ENCODE peak calls at places on chromosomes 4 and X, in five cellular contexts. N, R, B, W and I are unnamed samples.

GRCh38 chr4:168664242-168664897 is 167.5 kb downstream of the PALLD start:
- DNase-seq in B (no peak), N (no peak), R (peak; percentile 76), W (peak; percentile 33), I (no peak)

GRCh38 chrX:153851981-153852380 is 21.6 kb upstream of the PDZD4 start:
- DNase-seq in N (no peak), B (no peak), R (no peak), W (no peak), I (no peak)

GRCh38 chr4:149754526-149754925 is 61.1 kb downstream of the IQCM start:
- DNase-seq in N (no peak), R (peak; percentile 26), B (no peak), W (peak; percentile 33), I (no peak)

GRCh38 chr4:114180481-114180880 is 201.0 kb upstream of the ARSJ start:
- DNase-seq in N (peak; percentile 19), R (no peak), W (peak; percentile 83), B (peak; percentile 15), I (peak; percentile 67)

GRCh38 chr4:126221717-126222116 is 907.0 kb downstream of the FAT4 start:
- DNase-seq in B (no peak), R (no peak), W (no peak), N (no peak), I (no peak)

GRCh38 chr4:38230121-38230728 is 270.0 kb downstream of the PTTG2 start:
- DNase-seq in W (no peak), N (no peak), B (no peak), R (peak; percentile 59), I (no peak)

GRCh38 chrX:31147175-31147574 is 75.3 kb upstream of the FTHL17 start:
- DNase-seq in B (no peak), R (no peak), W (no peak), N (no peak), I (no peak)

GRCh38 chr4:102390438-102390837 is 45.2 kb upstream of the SLC39A8 start:
- DNase-seq in W (peak; percentile 70), B (no peak), N (no peak), R (peak; percentile 90), I (no peak)

GRCh38 chr4:132737344-132737743 is 411.8 kb upstream of the PCDH10 start:
- DNase-seq in R (no peak), W (no peak), B (no peak), N (no peak), I (no peak)

GRCh38 chr4:104749062-104749461 is 254.4 kb upstream of the CXXC4 start:
- DNase-seq in N (no peak), B (no peak), R (no peak), W (no peak), I (no peak)

GRCh38 chr4:16569790-16570189 is 328.7 kb downstream of the LDB2 start:
- DNase-seq in W (no peak), N (no peak), R (no peak), B (no peak), I (no peak)

GRCh38 chr4:113761682-113762060 is at the start of gene CAMK2D:
- DNase-seq in B (peak; percentile 89), W (peak; percentile 82), N (peak; percentile 92), R (peak; percentile 85), I (peak; percentile 92)

GRCh38 chr4:71195932-71196331 is 142.9 kb upstream of the SLC4A4 start:
- DNase-seq in B (no peak), W (peak; percentile 80), N (no peak), R (no peak), I (no peak)

GRCh38 chr4:74157116-74157742 is 689 bp upstream of the MTHFD2L start:
- DNase-seq in B (no peak), W (peak; percentile 68), R (no peak), N (no peak), I (no peak)

GRCh38 chrX:68833855-68834331 is 5.1 kb downstream of the EFNB1 start:
- DNase-seq in W (no peak), B (no peak), N (no peak), R (peak; percentile 71), I (no peak)

DNA sequence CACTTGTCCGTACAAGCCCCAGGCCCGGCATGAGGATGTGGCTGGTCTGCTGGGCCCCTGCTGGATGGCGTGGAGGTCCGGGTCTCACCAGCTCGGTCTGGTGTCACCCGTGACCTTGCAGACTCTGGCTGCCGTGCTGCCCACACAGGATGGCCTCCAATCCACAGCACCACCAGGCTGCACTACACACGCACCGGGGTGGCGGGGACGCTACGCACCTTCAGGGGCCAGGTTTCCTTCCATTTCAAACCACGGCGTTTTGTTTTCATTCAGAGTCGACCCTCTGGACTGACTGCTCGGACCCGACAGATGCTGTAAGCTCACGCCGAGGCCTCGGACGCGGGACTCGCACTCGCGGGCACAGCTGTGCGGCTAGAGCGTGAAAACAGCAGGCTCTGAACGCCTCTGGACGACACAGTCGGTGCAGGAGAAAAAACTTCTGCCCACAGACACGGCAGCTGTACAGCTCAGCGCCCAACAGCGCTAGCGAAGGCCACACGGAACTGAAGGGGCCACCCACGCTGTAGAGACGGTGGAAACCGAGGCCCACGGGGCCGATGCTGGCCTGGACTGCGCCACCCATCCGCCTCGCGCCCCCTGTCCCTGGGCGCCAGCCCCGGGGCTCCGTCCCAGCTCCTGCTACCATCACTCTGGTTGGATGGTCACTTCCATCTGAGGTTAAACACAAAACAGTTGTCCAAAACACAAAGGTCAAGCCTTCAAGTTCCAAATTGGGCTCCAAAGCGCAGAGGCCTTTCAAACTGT is 40.0 kb downstream of the FAM53A start:
- DNase-seq in N (no peak), R (no peak), B (no peak), W (no peak), I (no peak)
- H3K4me3 ChIP-seq in N (no peak overlapping the region), R (no peak overlapping the region), B (no peak overlapping the region), W (no peak overlapping the region), I (no peak overlapping the region)

DNA sequence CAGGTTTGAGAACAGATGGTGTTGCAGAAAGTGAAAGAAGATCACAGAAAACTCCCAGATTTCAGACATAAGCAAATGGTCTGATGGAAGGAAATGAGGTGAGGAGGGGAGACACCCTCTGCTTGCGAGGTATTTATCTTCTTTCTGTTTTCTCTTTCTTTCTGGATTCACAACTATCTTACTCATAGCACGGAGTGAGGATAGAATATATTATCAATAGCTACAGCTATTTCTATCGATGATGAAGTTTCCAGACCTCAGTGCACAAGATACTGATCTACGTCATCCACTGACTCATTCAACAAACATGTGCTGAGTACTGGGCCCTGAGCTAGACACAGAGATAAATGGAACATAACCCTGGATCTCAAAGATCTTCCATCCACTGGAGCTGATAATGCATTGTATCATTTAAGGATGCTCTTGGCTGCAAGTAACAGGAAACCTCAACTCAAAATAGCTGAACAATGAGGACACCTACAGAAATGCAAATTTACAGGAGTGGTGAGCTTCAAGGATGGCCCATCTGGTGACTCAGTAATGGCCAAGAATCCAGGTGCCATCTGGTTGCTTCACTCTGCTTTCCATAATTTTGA is 21.2 kb downstream of the SLC2A9 start:
- DNase-seq in R (peak; percentile 75), W (no peak), N (no peak), B (no peak), I (no peak)
- H3K4me3 ChIP-seq in R (no peak overlapping the region), W (no peak overlapping the region), N (no peak overlapping the region), B (no peak overlapping the region), I (no peak overlapping the region)

DNA sequence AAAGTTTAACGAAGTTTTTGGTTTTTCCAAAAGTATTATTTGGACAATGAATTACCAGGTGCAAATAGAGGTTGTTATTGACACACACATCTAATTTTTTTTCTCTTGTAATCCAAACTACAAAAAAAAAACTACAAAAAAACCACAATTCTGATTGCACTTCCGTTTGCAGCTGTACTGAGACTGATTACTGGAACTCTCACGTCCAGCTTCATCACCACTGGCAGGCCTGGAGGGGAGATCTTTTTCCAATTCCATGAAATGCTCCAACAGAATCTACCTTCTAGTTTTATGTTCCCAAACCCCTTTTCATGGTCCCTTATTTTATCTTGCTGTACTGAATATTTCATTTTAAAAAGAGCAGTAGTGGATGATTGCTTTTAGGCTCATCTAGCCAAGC is 1118.3 kb downstream of the C4orf33 start:
- DNase-seq in B (no peak), W (no peak), N (no peak), R (no peak), I (no peak)
- H3K4me3 ChIP-seq in B (no peak overlapping the region), W (no peak overlapping the region), N (no peak overlapping the region), R (no peak overlapping the region), I (no peak overlapping the region)

GRCh38 chrX:118943102-118943501 is 31.3 kb upstream of the LONRF3 start:
- DNase-seq in N (no peak), B (no peak), R (no peak), W (no peak), I (no peak)
- H3K4me3 ChIP-seq in N (no peak overlapping the region), B (no peak overlapping the region), R (no peak overlapping the region), W (no peak overlapping the region), I (no peak overlapping the region)

GRCh38 chr4:4860381-4860802 is 927 bp downstream of the MSX1 start:
- DNase-seq in N (no peak), W (no peak), B (no peak), R (no peak), I (no peak)

GRCh38 chr4:4862665-4863482 is 3.4 kb downstream of the MSX1 start:
- DNase-seq in B (no peak), R (no peak), N (no peak), W (no peak), I (no peak)

GRCh38 chr4:4860803-4861591 is 1.5 kb downstream of the MSX1 start:
- DNase-seq in N (peak; percentile 69), R (no peak), B (peak; percentile 37), W (peak; percentile 77), I (no peak)

GRCh38 chr4:4859799-4860380 is 425 bp downstream of the MSX1 start:
- DNase-seq in W (peak; percentile 66), B (no peak), R (no peak), N (no peak), I (no peak)

DNA sequence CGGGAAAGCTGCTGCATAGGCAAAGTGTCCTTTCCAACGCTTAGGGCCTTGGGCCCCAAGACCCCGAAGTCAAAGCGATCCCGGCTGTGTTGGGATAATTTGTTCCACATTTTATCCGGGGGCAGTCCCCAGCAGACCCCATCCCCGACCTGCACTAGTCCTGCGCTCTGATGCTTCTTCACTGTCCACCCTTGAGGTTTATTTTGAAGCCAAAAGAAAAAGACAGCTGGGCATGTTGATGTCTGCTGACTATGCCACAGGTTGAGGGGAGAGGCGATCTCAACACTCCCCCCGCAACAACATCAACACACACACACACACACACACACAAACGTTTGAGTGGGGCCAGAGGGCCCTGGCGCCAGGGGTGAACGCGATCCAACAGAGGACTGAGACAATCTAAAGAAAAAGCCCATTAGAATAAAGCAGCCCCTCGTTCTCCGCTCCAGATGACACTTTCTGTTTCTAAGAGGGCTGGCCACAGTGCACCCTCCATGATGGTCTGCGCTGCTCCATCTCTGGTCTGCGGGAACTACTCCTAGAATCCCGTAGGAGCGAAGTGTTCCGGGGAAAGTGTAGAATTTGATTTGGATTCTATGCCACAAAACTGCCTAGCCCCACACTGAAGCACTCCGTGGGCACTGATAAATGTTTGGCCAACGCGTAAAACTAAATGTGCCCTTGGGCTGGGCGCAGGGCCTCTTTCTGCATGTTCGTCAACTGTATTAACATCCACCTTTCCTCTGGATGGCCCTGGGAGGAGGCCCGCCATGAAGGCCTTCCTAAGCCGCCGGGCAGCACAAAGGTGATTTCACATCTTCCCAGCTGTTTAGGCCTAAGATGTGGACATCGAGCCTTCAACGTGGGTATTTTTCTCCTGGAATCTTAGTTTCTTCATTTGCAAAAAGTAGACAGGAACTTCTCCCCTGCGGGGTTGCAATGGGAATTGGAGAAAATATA is 2.4 kb downstream of the MSX1 start:
- DNase-seq in N (no peak), B (no peak), R (no peak), W (no peak), I (no peak)
- H3K4me3 ChIP-seq in N (peak overlapping the region; percentile 73), B (peak overlapping the region; percentile 83), R (no peak overlapping the region), W (peak overlapping the region; percentile 84), I (no peak overlapping the region)

GRCh38 chr4:79603681-79604080 is 195.7 kb upstream of the GK2 start:
- DNase-seq in W (no peak), R (no peak), B (no peak), N (no peak), I (no peak)
- H3K4me3 ChIP-seq in W (no peak overlapping the region), R (no peak overlapping the region), B (no peak overlapping the region), N (no peak overlapping the region), I (no peak overlapping the region)